ENCODE peak calls at places on chromosomes 13 and 19, in five cellular contexts. S, Z, U, Q and K are unnamed samples.

GRCh38 chr19:39986643-39987042 is 10.2 kb upstream of the ZNF546 start:
- DNase-seq in Q (no peak), U (no peak), S (no peak), Z (no peak), K (no peak)

GRCh38 chr13:23547000-23547590 is 23.1 kb upstream of the TNFRSF19 start:
- DNase-seq in U (peak), Z (peak), Q (peak), S (no peak), K (no peak)

GRCh38 chr13:41622545-41623429 is 165.4 kb downstream of the RGCC start:
- DNase-seq in Q (peak), U (no peak), S (no peak), Z (no peak), K (no peak)

GRCh38 chr19:18520848-18521691 is 800 bp downstream of the ELL start:
- DNase-seq in Z (peak), U (no peak), Q (no peak), S (no peak), K (no peak)

GRCh38 chr13:85140192-85140591 is 659.0 kb downstream of the SLITRK6 start:
- DNase-seq in Z (no peak), Q (no peak), U (no peak), S (no peak), K (no peak)

GRCh38 chr13:27541386-27541785 is 78.9 kb downstream of the LNX2 start:
- DNase-seq in S (no peak), Q (peak), U (no peak), Z (no peak), K (no peak)

GRCh38 chr13:40694426-40694825 is 28.0 kb upstream of the FOXO1 start:
- DNase-seq in Z (no peak), Q (no peak), U (no peak), S (no peak), K (no peak)

GRCh38 chr19:18292460-18292809 is 11.0 kb upstream of the JUND start:
- DNase-seq in U (no peak), Q (no peak), S (no peak), Z (no peak), K (no peak)

GRCh38 chr13:96984061-96984508 is 10.2 kb downstream of the OXGR1 start:
- DNase-seq in U (no peak), Q (no peak), S (no peak), Z (no peak), K (no peak)

GRCh38 chr19:32720216-32720935 is 809 bp downstream of the TDRD12 start:
- DNase-seq in Q (no peak), S (no peak), Z (no peak), U (no peak), K (no peak)

GRCh38 chr19:23263870-23264590 is 13.8 kb upstream of the ZNF724 start:
- DNase-seq in S (no peak), Q (no peak), Z (no peak), U (no peak), K (no peak)

GRCh38 chr19:32581704-32582164 is 744 bp downstream of the PDCD5 start:
- DNase-seq in Q (peak), Z (peak), U (no peak), S (no peak), K (no peak)

GRCh38 chr13:20921572-20921971 is 19.0 kb upstream of the XPO4 start:
- DNase-seq in Z (no peak), Q (no peak), U (no peak), S (no peak), K (no peak)

GRCh38 chr13:98478134-98479129 is 98.5 kb downstream of the STK24 start:
- DNase-seq in S (no peak), Z (no peak), U (no peak), Q (peak), K (no peak)

GRCh38 chr13:76812971-76813691 is 73.1 kb downstream of the KCTD12 start:
- DNase-seq in U (peak), S (no peak), Z (peak), Q (no peak), K (no peak)

GRCh38 chr19:29773141-29773540 is 38.6 kb upstream of the CCNE1 start:
- DNase-seq in Z (no peak), Q (no peak), S (no peak), U (no peak), K (no peak)

DNA sequence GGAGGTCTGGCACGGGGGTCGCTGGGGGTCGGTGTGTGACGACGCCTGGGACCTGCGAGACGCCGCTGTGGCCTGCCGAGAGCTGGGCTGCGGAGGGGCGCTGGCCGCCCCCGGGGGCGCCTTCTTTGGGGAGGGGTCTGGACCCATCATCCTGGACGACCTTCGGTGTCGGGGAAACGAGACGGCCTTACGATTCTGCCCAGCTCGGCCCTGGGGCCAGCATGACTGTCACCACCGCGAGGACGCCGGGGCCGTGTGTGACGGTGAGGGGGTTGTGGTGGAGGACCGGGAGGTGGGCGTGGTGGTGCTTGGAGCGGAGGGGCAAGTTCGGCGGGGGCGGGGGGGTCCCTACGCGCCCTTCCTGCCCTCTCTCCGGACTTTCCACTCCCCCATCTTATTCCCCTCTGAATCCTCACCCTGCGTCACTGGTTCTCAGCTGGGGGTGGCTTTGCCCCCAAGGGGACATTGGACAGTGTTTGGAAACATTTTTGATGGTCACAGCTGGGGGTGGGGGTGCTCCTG is 5.5 kb downstream of the SSC5D start:
- DNase-seq in U (no peak), Q (no peak), S (no peak), Z (no peak), K (no peak)
- H3K27ac ChIP-seq in U (peak), Q (peak), S (no peak), Z (peak), K (peak)

DNA sequence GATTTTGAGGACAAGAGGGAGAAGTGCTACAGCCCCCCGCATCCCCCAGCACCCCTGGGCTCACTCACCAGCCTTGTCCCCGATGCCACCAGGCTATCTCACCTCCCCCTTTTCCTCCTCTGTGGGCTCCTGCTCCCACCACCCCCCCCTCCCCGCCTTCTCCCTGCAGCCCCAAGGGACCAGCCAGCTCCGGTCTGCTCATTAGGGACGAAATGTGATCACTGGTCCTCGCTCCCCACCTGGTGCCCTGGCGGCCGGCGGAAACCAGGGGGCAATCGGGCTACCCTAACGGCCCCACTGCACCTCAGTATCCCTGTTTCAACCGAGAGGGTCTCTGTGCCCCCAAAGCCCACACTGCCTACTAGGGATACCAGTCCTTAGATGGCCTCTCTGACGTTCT is 2.7 kb downstream of the GPR4 start:
- DNase-seq in S (no peak), Q (no peak), Z (no peak), U (no peak), K (no peak)
- H3K4me3 ChIP-seq in S (no peak), Q (no peak), Z (peak), U (peak), K (no peak)

DNA sequence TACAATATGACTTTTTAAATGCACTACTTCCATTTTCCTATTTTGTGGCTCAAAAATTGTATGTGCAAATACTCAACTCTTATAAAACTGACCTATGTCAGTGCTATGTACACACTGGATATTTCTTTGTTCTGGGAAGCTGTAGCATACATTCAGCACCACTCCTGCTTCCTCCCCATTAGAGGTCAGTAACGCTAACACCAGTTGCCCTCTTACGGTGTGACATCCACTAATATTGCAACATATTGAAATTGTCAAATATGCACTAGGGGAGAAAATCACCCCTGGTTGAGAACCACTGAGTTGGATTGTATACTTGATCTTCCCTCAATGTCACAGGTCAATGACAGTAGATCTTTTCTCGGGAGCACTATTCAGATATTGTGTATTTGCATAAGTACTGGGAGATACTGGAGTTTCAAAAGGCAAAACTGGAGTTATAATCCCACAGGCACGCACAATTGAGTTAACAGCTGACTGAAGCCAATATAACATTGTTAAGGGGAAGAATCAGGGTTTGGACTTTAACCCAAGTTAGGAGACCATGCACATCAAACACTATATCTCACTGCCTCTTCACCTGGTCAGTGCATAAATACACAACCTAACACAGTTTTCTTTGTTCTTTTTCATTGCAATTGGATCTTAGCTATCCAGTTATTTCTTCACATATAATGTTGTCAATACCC is 1276.5 kb upstream of the MIR17HG start:
- DNase-seq in Q (no peak), S (no peak), Z (no peak), U (no peak), K (no peak)
- H3K27ac ChIP-seq in Q (no peak), S (no peak), Z (no peak), U (no peak), K (no peak)

GRCh38 chr19:1503925-1504430 is 8.8 kb downstream of the ADAMTSL5 start:
- DNase-seq in U (no peak), Q (no peak), Z (no peak), S (no peak), K (no peak)

GRCh38 chr19:1505012-1505411 is 7.8 kb downstream of the ADAMTSL5 start:
- DNase-seq in Z (no peak), U (no peak), Q (no peak), S (no peak), K (no peak)

GRCh38 chr19:1502433-1503088 is 10.3 kb downstream of the ADAMTSL5 start:
- DNase-seq in U (no peak), Q (no peak), S (no peak), Z (no peak), K (no peak)

GRCh38 chr19:1501200-1501595 is 10.2 kb downstream of the REEP6 start:
- DNase-seq in U (no peak), Q (no peak), Z (no peak), S (no peak), K (no peak)

DNA sequence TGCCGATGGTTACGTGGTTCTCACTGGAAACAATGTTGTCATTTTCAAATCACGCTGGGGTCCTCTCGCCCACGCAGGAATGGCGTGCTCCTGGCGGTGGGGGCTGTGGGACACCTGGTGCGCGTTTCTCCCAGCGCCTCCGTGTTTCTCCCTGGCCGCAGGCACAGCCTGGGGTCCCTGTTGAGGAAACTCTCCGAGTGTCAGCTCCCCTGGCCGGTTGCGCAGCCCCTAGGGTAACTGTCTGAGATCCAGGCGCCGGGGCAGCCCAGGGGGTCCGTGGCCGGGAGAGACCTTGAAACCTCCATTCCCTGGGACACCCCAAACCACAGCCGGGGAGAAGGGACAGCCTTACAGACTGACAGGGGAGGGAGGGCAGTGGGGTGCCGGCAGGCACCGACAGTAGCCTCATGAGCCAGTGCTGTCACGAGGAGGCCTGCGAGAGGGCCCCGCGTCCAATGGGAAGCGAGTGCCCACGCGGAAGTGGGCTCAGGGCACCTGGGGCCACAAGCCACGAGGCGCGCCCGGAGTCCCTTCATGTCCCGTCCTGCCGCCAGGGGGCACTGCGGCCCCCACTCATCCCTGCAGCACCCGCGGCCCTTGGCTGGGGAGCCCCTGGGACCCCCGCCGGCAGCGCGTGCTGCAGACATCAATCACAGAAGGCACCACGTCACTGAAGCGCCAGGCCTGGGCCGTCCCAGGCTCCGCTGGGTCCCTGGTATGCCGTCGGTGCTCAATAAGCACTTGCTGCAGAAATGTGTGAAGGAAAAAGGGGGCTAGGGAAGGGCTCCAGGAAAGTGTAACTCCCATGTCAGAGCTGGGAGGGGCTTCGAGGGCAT is 9.5 kb downstream of the ADAMTSL5 start:
- DNase-seq in S (peak), Z (peak), U (no peak), Q (peak), K (no peak)
- H3K4me3 ChIP-seq in S (no peak), Z (peak), U (no peak), Q (no peak), K (peak)

GRCh38 chr19:46620267-46620666 is 4.6 kb downstream of the PTGIR start:
- DNase-seq in S (no peak), Z (no peak), U (no peak), Q (no peak), K (no peak)
- H3K27ac ChIP-seq in S (no peak), Z (peak), U (peak), Q (peak), K (peak)

GRCh38 chr13:94305934-94306333 is 173.5 kb downstream of the DCT start:
- DNase-seq in S (no peak), Q (peak), Z (no peak), U (no peak), K (no peak)

GRCh38 chr13:94305033-94305432 is 174.4 kb downstream of the DCT start:
- DNase-seq in U (no peak), Z (no peak), Q (no peak), S (no peak), K (no peak)

GRCh38 chr13:94308808-94309207 is 170.7 kb downstream of the DCT start:
- DNase-seq in S (no peak), U (no peak), Q (no peak), Z (no peak), K (no peak)

GRCh38 chr13:94303644-94304174 is 175.8 kb downstream of the DCT start:
- DNase-seq in S (no peak), Q (no peak), U (no peak), Z (no peak), K (no peak)

GRCh38 chr13:94305463-94305862 is 174.0 kb downstream of the DCT start:
- DNase-seq in U (no peak), Z (no peak), Q (peak), S (no peak), K (no peak)
- H3K4me3 ChIP-seq in U (no peak), Z (no peak), Q (no peak), S (no peak), K (no peak)